ENCODE peak calls at places on chromosomes 4 and X, in ten cellular contexts. One of them, this sample, is unnamed.

GRCh38 chrX:13203281-13203680 is 116.6 kb downstream of the ATXN3L start:
- DNase-seq in activated T-helper 1 cell treated with anti-CD3 and anti-CD28 coated beads, Interleukin-2, amount 50 U/mL, for 16 hours: no peak
- DNase-seq in fibroblast of mammary gland: no peak
- DNase-seq in activated T-cell treated with anti-CD3 and anti-CD28 coated beads, Interleukin-2, amount 50 U/mL, for 48 hours: no peak
- DNase-seq in KBM-7: no peak
- DNase-seq in stimulated activated CD4-positive, alpha-beta T cell treated with anti-CD3 and anti-CD28 coated beads, Interleukin-2, amount 100 ng/mL, for 4 hours: no peak
- DNase-seq in nephron progenitor cell: no peak
- DNase-seq in aorta: no peak
- DNase-seq in M059J: no peak
- DNase-seq in heart left ventricle: no peak
- DNase-seq in this sample: no peak

GRCh38 chr4:162509333-162509732 is 345.5 kb upstream of the FSTL5 start:
- DNase-seq in activated T-helper 1 cell treated with anti-CD3 and anti-CD28 coated beads, Interleukin-2, amount 50 U/mL, for 16 hours: no peak
- DNase-seq in fibroblast of mammary gland: no peak
- DNase-seq in activated T-cell treated with anti-CD3 and anti-CD28 coated beads, Interleukin-2, amount 50 U/mL, for 48 hours: no peak
- DNase-seq in KBM-7: no peak
- DNase-seq in stimulated activated CD4-positive, alpha-beta T cell treated with anti-CD3 and anti-CD28 coated beads, Interleukin-2, amount 100 ng/mL, for 4 hours: no peak
- DNase-seq in nephron progenitor cell: no peak
- DNase-seq in aorta: no peak
- DNase-seq in M059J: no peak
- DNase-seq in heart left ventricle: no peak
- DNase-seq in this sample: no peak

GRCh38 chr4:150315175-150315574 is 236.9 kb downstream of the DCLK2 start:
- DNase-seq in activated T-helper 1 cell treated with anti-CD3 and anti-CD28 coated beads, Interleukin-2, amount 50 U/mL, for 16 hours: no peak
- DNase-seq in fibroblast of mammary gland: no peak
- DNase-seq in activated T-cell treated with anti-CD3 and anti-CD28 coated beads, Interleukin-2, amount 50 U/mL, for 48 hours: no peak
- DNase-seq in KBM-7: no peak
- DNase-seq in stimulated activated CD4-positive, alpha-beta T cell treated with anti-CD3 and anti-CD28 coated beads, Interleukin-2, amount 100 ng/mL, for 4 hours: no peak
- DNase-seq in nephron progenitor cell: no peak
- DNase-seq in aorta: no peak
- DNase-seq in M059J: no peak
- DNase-seq in heart left ventricle: no peak
- DNase-seq in this sample: no peak

GRCh38 chrX:135707880-135708279 is 5.6 kb upstream of the CT45A1 start:
- DNase-seq in activated T-helper 1 cell treated with anti-CD3 and anti-CD28 coated beads, Interleukin-2, amount 50 U/mL, for 16 hours: no peak
- DNase-seq in fibroblast of mammary gland: peak
- DNase-seq in activated T-cell treated with anti-CD3 and anti-CD28 coated beads, Interleukin-2, amount 50 U/mL, for 48 hours: peak
- DNase-seq in KBM-7: peak
- DNase-seq in stimulated activated CD4-positive, alpha-beta T cell treated with anti-CD3 and anti-CD28 coated beads, Interleukin-2, amount 100 ng/mL, for 4 hours: no peak
- DNase-seq in nephron progenitor cell: peak
- DNase-seq in aorta: peak
- DNase-seq in M059J: peak
- DNase-seq in heart left ventricle: no peak
- DNase-seq in this sample: peak

GRCh38 chrX:38110231-38110630 is 103.9 kb downstream of the SYTL5 start:
- DNase-seq in activated T-helper 1 cell treated with anti-CD3 and anti-CD28 coated beads, Interleukin-2, amount 50 U/mL, for 16 hours: no peak
- DNase-seq in fibroblast of mammary gland: peak
- DNase-seq in activated T-cell treated with anti-CD3 and anti-CD28 coated beads, Interleukin-2, amount 50 U/mL, for 48 hours: no peak
- DNase-seq in KBM-7: no peak
- DNase-seq in stimulated activated CD4-positive, alpha-beta T cell treated with anti-CD3 and anti-CD28 coated beads, Interleukin-2, amount 100 ng/mL, for 4 hours: no peak
- DNase-seq in nephron progenitor cell: no peak
- DNase-seq in aorta: no peak
- DNase-seq in M059J: no peak
- DNase-seq in heart left ventricle: no peak
- DNase-seq in this sample: no peak

GRCh38 chrX:143988356-143988755 is 104.5 kb downstream of the UBE2NL start:
- DNase-seq in activated T-helper 1 cell treated with anti-CD3 and anti-CD28 coated beads, Interleukin-2, amount 50 U/mL, for 16 hours: no peak
- DNase-seq in fibroblast of mammary gland: no peak
- DNase-seq in activated T-cell treated with anti-CD3 and anti-CD28 coated beads, Interleukin-2, amount 50 U/mL, for 48 hours: no peak
- DNase-seq in KBM-7: no peak
- DNase-seq in stimulated activated CD4-positive, alpha-beta T cell treated with anti-CD3 and anti-CD28 coated beads, Interleukin-2, amount 100 ng/mL, for 4 hours: no peak
- DNase-seq in nephron progenitor cell: no peak
- DNase-seq in aorta: no peak
- DNase-seq in M059J: no peak
- DNase-seq in heart left ventricle: no peak
- DNase-seq in this sample: no peak

GRCh38 chr4:40946652-40947051 is 196.9 kb downstream of the NSUN7 start:
- DNase-seq in activated T-helper 1 cell treated with anti-CD3 and anti-CD28 coated beads, Interleukin-2, amount 50 U/mL, for 16 hours: no peak
- DNase-seq in fibroblast of mammary gland: no peak
- DNase-seq in activated T-cell treated with anti-CD3 and anti-CD28 coated beads, Interleukin-2, amount 50 U/mL, for 48 hours: no peak
- DNase-seq in KBM-7: no peak
- DNase-seq in stimulated activated CD4-positive, alpha-beta T cell treated with anti-CD3 and anti-CD28 coated beads, Interleukin-2, amount 100 ng/mL, for 4 hours: no peak
- DNase-seq in nephron progenitor cell: no peak
- DNase-seq in aorta: no peak
- DNase-seq in M059J: no peak
- DNase-seq in heart left ventricle: no peak
- DNase-seq in this sample: no peak

GRCh38 chr4:15771419-15772058 is 6.6 kb upstream of the CD38 start:
- DNase-seq in activated T-helper 1 cell treated with anti-CD3 and anti-CD28 coated beads, Interleukin-2, amount 50 U/mL, for 16 hours: no peak
- DNase-seq in fibroblast of mammary gland: no peak
- DNase-seq in activated T-cell treated with anti-CD3 and anti-CD28 coated beads, Interleukin-2, amount 50 U/mL, for 48 hours: no peak
- DNase-seq in KBM-7: no peak
- DNase-seq in stimulated activated CD4-positive, alpha-beta T cell treated with anti-CD3 and anti-CD28 coated beads, Interleukin-2, amount 100 ng/mL, for 4 hours: peak
- DNase-seq in nephron progenitor cell: no peak
- DNase-seq in aorta: no peak
- DNase-seq in M059J: no peak
- DNase-seq in heart left ventricle: no peak
- DNase-seq in this sample: no peak

GRCh38 chr4:24470681-24471622 is 113.4 kb downstream of the DHX15 start:
- DNase-seq in activated T-helper 1 cell treated with anti-CD3 and anti-CD28 coated beads, Interleukin-2, amount 50 U/mL, for 16 hours: no peak
- DNase-seq in fibroblast of mammary gland: peak
- DNase-seq in activated T-cell treated with anti-CD3 and anti-CD28 coated beads, Interleukin-2, amount 50 U/mL, for 48 hours: peak
- DNase-seq in KBM-7: peak
- DNase-seq in stimulated activated CD4-positive, alpha-beta T cell treated with anti-CD3 and anti-CD28 coated beads, Interleukin-2, amount 100 ng/mL, for 4 hours: peak
- DNase-seq in nephron progenitor cell: peak
- DNase-seq in aorta: peak
- DNase-seq in M059J: peak
- DNase-seq in heart left ventricle: peak
- DNase-seq in this sample: peak

GRCh38 chr4:52358855-52359254 is 300.2 kb downstream of the USP46 start:
- DNase-seq in activated T-helper 1 cell treated with anti-CD3 and anti-CD28 coated beads, Interleukin-2, amount 50 U/mL, for 16 hours: no peak
- DNase-seq in fibroblast of mammary gland: no peak
- DNase-seq in activated T-cell treated with anti-CD3 and anti-CD28 coated beads, Interleukin-2, amount 50 U/mL, for 48 hours: no peak
- DNase-seq in KBM-7: no peak
- DNase-seq in stimulated activated CD4-positive, alpha-beta T cell treated with anti-CD3 and anti-CD28 coated beads, Interleukin-2, amount 100 ng/mL, for 4 hours: no peak
- DNase-seq in nephron progenitor cell: no peak
- DNase-seq in aorta: no peak
- DNase-seq in M059J: no peak
- DNase-seq in heart left ventricle: peak
- DNase-seq in this sample: no peak

GRCh38 chrX:23901065-23901464 is 6.7 kb downstream of the APOO start:
- DNase-seq in activated T-helper 1 cell treated with anti-CD3 and anti-CD28 coated beads, Interleukin-2, amount 50 U/mL, for 16 hours: no peak
- DNase-seq in fibroblast of mammary gland: peak
- DNase-seq in activated T-cell treated with anti-CD3 and anti-CD28 coated beads, Interleukin-2, amount 50 U/mL, for 48 hours: no peak
- DNase-seq in KBM-7: peak
- DNase-seq in stimulated activated CD4-positive, alpha-beta T cell treated with anti-CD3 and anti-CD28 coated beads, Interleukin-2, amount 100 ng/mL, for 4 hours: no peak
- DNase-seq in nephron progenitor cell: no peak
- DNase-seq in aorta: no peak
- DNase-seq in M059J: peak
- DNase-seq in heart left ventricle: no peak
- DNase-seq in this sample: peak

GRCh38 chr4:176988226-176988625 is 195.5 kb upstream of the VEGFC start:
- DNase-seq in activated T-helper 1 cell treated with anti-CD3 and anti-CD28 coated beads, Interleukin-2, amount 50 U/mL, for 16 hours: no peak
- DNase-seq in fibroblast of mammary gland: peak
- DNase-seq in activated T-cell treated with anti-CD3 and anti-CD28 coated beads, Interleukin-2, amount 50 U/mL, for 48 hours: no peak
- DNase-seq in KBM-7: no peak
- DNase-seq in stimulated activated CD4-positive, alpha-beta T cell treated with anti-CD3 and anti-CD28 coated beads, Interleukin-2, amount 100 ng/mL, for 4 hours: no peak
- DNase-seq in nephron progenitor cell: no peak
- DNase-seq in aorta: no peak
- DNase-seq in M059J: peak
- DNase-seq in heart left ventricle: no peak
- DNase-seq in this sample: peak

GRCh38 chrX:72466493-72466892 is 106.2 kb downstream of the HDAC8 start:
- DNase-seq in activated T-helper 1 cell treated with anti-CD3 and anti-CD28 coated beads, Interleukin-2, amount 50 U/mL, for 16 hours: no peak
- DNase-seq in fibroblast of mammary gland: peak
- DNase-seq in activated T-cell treated with anti-CD3 and anti-CD28 coated beads, Interleukin-2, amount 50 U/mL, for 48 hours: no peak
- DNase-seq in KBM-7: no peak
- DNase-seq in stimulated activated CD4-positive, alpha-beta T cell treated with anti-CD3 and anti-CD28 coated beads, Interleukin-2, amount 100 ng/mL, for 4 hours: no peak
- DNase-seq in nephron progenitor cell: no peak
- DNase-seq in aorta: no peak
- DNase-seq in M059J: no peak
- DNase-seq in heart left ventricle: no peak
- DNase-seq in this sample: no peak

GRCh38 chrX:108091878-108092291 is 307 bp downstream of the ATG4A start:
- DNase-seq in activated T-helper 1 cell treated with anti-CD3 and anti-CD28 coated beads, Interleukin-2, amount 50 U/mL, for 16 hours: no peak
- DNase-seq in fibroblast of mammary gland: no peak
- DNase-seq in activated T-cell treated with anti-CD3 and anti-CD28 coated beads, Interleukin-2, amount 50 U/mL, for 48 hours: no peak
- DNase-seq in KBM-7: no peak
- DNase-seq in stimulated activated CD4-positive, alpha-beta T cell treated with anti-CD3 and anti-CD28 coated beads, Interleukin-2, amount 100 ng/mL, for 4 hours: peak
- DNase-seq in nephron progenitor cell: no peak
- DNase-seq in aorta: no peak
- DNase-seq in M059J: peak
- DNase-seq in heart left ventricle: no peak
- DNase-seq in this sample: peak

GRCh38 chr4:108172780-108173598 is 4.3 kb upstream of the LEF1 start:
- DNase-seq in activated T-helper 1 cell treated with anti-CD3 and anti-CD28 coated beads, Interleukin-2, amount 50 U/mL, for 16 hours: peak
- DNase-seq in fibroblast of mammary gland: peak
- DNase-seq in activated T-cell treated with anti-CD3 and anti-CD28 coated beads, Interleukin-2, amount 50 U/mL, for 48 hours: peak
- DNase-seq in KBM-7: peak
- DNase-seq in stimulated activated CD4-positive, alpha-beta T cell treated with anti-CD3 and anti-CD28 coated beads, Interleukin-2, amount 100 ng/mL, for 4 hours: peak
- DNase-seq in nephron progenitor cell: peak
- DNase-seq in aorta: peak
- DNase-seq in M059J: peak
- DNase-seq in heart left ventricle: peak
- DNase-seq in this sample: peak

GRCh38 chrX:48468247-48468671 is 1.8 kb downstream of the SLC38A5 start:
- DNase-seq in activated T-helper 1 cell treated with anti-CD3 and anti-CD28 coated beads, Interleukin-2, amount 50 U/mL, for 16 hours: no peak
- DNase-seq in fibroblast of mammary gland: no peak
- DNase-seq in activated T-cell treated with anti-CD3 and anti-CD28 coated beads, Interleukin-2, amount 50 U/mL, for 48 hours: peak
- DNase-seq in KBM-7: peak
- DNase-seq in stimulated activated CD4-positive, alpha-beta T cell treated with anti-CD3 and anti-CD28 coated beads, Interleukin-2, amount 100 ng/mL, for 4 hours: peak
- DNase-seq in nephron progenitor cell: peak
- DNase-seq in aorta: no peak
- DNase-seq in M059J: no peak
- DNase-seq in heart left ventricle: no peak
- DNase-seq in this sample: no peak

GRCh38 chr4:183130328-183131155 is 31.5 kb downstream of the WWC2 start:
- DNase-seq in activated T-helper 1 cell treated with anti-CD3 and anti-CD28 coated beads, Interleukin-2, amount 50 U/mL, for 16 hours: no peak
- DNase-seq in fibroblast of mammary gland: peak
- DNase-seq in activated T-cell treated with anti-CD3 and anti-CD28 coated beads, Interleukin-2, amount 50 U/mL, for 48 hours: no peak
- DNase-seq in KBM-7: no peak
- DNase-seq in stimulated activated CD4-positive, alpha-beta T cell treated with anti-CD3 and anti-CD28 coated beads, Interleukin-2, amount 100 ng/mL, for 4 hours: no peak
- DNase-seq in nephron progenitor cell: no peak
- DNase-seq in aorta: no peak
- DNase-seq in M059J: peak
- DNase-seq in heart left ventricle: peak
- DNase-seq in this sample: peak

GRCh38 chrX:76433219-76433618 is 5.7 kb downstream of the MAGEE1 start:
- DNase-seq in activated T-helper 1 cell treated with anti-CD3 and anti-CD28 coated beads, Interleukin-2, amount 50 U/mL, for 16 hours: no peak
- DNase-seq in fibroblast of mammary gland: no peak
- DNase-seq in activated T-cell treated with anti-CD3 and anti-CD28 coated beads, Interleukin-2, amount 50 U/mL, for 48 hours: no peak
- DNase-seq in KBM-7: no peak
- DNase-seq in stimulated activated CD4-positive, alpha-beta T cell treated with anti-CD3 and anti-CD28 coated beads, Interleukin-2, amount 100 ng/mL, for 4 hours: no peak
- DNase-seq in nephron progenitor cell: no peak
- DNase-seq in aorta: no peak
- DNase-seq in M059J: no peak
- DNase-seq in heart left ventricle: no peak
- DNase-seq in this sample: no peak

GRCh38 chr4:124111922-124112321 is 600.6 kb downstream of the ANKRD50 start:
- DNase-seq in activated T-helper 1 cell treated with anti-CD3 and anti-CD28 coated beads, Interleukin-2, amount 50 U/mL, for 16 hours: no peak
- DNase-seq in fibroblast of mammary gland: peak
- DNase-seq in activated T-cell treated with anti-CD3 and anti-CD28 coated beads, Interleukin-2, amount 50 U/mL, for 48 hours: no peak
- DNase-seq in KBM-7: peak
- DNase-seq in stimulated activated CD4-positive, alpha-beta T cell treated with anti-CD3 and anti-CD28 coated beads, Interleukin-2, amount 100 ng/mL, for 4 hours: no peak
- DNase-seq in nephron progenitor cell: peak
- DNase-seq in aorta: no peak
- DNase-seq in M059J: peak
- DNase-seq in heart left ventricle: peak
- DNase-seq in this sample: peak

GRCh38 chr4:149752729-149753128 is 62.9 kb downstream of the IQCM start:
- DNase-seq in activated T-helper 1 cell treated with anti-CD3 and anti-CD28 coated beads, Interleukin-2, amount 50 U/mL, for 16 hours: no peak
- DNase-seq in fibroblast of mammary gland: no peak
- DNase-seq in activated T-cell treated with anti-CD3 and anti-CD28 coated beads, Interleukin-2, amount 50 U/mL, for 48 hours: no peak
- DNase-seq in KBM-7: no peak
- DNase-seq in stimulated activated CD4-positive, alpha-beta T cell treated with anti-CD3 and anti-CD28 coated beads, Interleukin-2, amount 100 ng/mL, for 4 hours: no peak
- DNase-seq in nephron progenitor cell: no peak
- DNase-seq in aorta: no peak
- DNase-seq in M059J: no peak
- DNase-seq in heart left ventricle: no peak
- DNase-seq in this sample: peak

GRCh38 chr4:2132438-2132837 is 73.3 kb downstream of the NAT8L start:
- DNase-seq in activated T-helper 1 cell treated with anti-CD3 and anti-CD28 coated beads, Interleukin-2, amount 50 U/mL, for 16 hours: no peak
- DNase-seq in fibroblast of mammary gland: peak
- DNase-seq in activated T-cell treated with anti-CD3 and anti-CD28 coated beads, Interleukin-2, amount 50 U/mL, for 48 hours: no peak
- DNase-seq in KBM-7: peak
- DNase-seq in stimulated activated CD4-positive, alpha-beta T cell treated with anti-CD3 and anti-CD28 coated beads, Interleukin-2, amount 100 ng/mL, for 4 hours: no peak
- DNase-seq in nephron progenitor cell: no peak
- DNase-seq in aorta: no peak
- DNase-seq in M059J: no peak
- DNase-seq in heart left ventricle: no peak
- DNase-seq in this sample: no peak

GRCh38 chr4:153438916-153439756 is 27.0 kb upstream of the TMEM131L start:
- DNase-seq in activated T-helper 1 cell treated with anti-CD3 and anti-CD28 coated beads, Interleukin-2, amount 50 U/mL, for 16 hours: no peak
- DNase-seq in fibroblast of mammary gland: no peak
- DNase-seq in activated T-cell treated with anti-CD3 and anti-CD28 coated beads, Interleukin-2, amount 50 U/mL, for 48 hours: no peak
- DNase-seq in KBM-7: no peak
- DNase-seq in stimulated activated CD4-positive, alpha-beta T cell treated with anti-CD3 and anti-CD28 coated beads, Interleukin-2, amount 100 ng/mL, for 4 hours: peak
- DNase-seq in nephron progenitor cell: no peak
- DNase-seq in aorta: no peak
- DNase-seq in M059J: no peak
- DNase-seq in heart left ventricle: no peak
- DNase-seq in this sample: no peak

GRCh38 chrX:56253832-56254703 is 21.9 kb downstream of the KLF8 start:
- DNase-seq in activated T-helper 1 cell treated with anti-CD3 and anti-CD28 coated beads, Interleukin-2, amount 50 U/mL, for 16 hours: no peak
- DNase-seq in fibroblast of mammary gland: no peak
- DNase-seq in activated T-cell treated with anti-CD3 and anti-CD28 coated beads, Interleukin-2, amount 50 U/mL, for 48 hours: no peak
- DNase-seq in KBM-7: no peak
- DNase-seq in stimulated activated CD4-positive, alpha-beta T cell treated with anti-CD3 and anti-CD28 coated beads, Interleukin-2, amount 100 ng/mL, for 4 hours: no peak
- DNase-seq in nephron progenitor cell: no peak
- DNase-seq in aorta: no peak
- DNase-seq in M059J: no peak
- DNase-seq in heart left ventricle: no peak
- DNase-seq in this sample: no peak

GRCh38 chr4:138972956-138973819 is 42.4 kb upstream of the NOCT start:
- DNase-seq in activated T-helper 1 cell treated with anti-CD3 and anti-CD28 coated beads, Interleukin-2, amount 50 U/mL, for 16 hours: no peak
- DNase-seq in fibroblast of mammary gland: no peak
- DNase-seq in activated T-cell treated with anti-CD3 and anti-CD28 coated beads, Interleukin-2, amount 50 U/mL, for 48 hours: no peak
- DNase-seq in KBM-7: no peak
- DNase-seq in stimulated activated CD4-positive, alpha-beta T cell treated with anti-CD3 and anti-CD28 coated beads, Interleukin-2, amount 100 ng/mL, for 4 hours: no peak
- DNase-seq in nephron progenitor cell: peak
- DNase-seq in aorta: no peak
- DNase-seq in M059J: no peak
- DNase-seq in heart left ventricle: no peak
- DNase-seq in this sample: no peak

GRCh38 chr4:111046811-111047210 is 423.9 kb upstream of the PITX2 start:
- DNase-seq in activated T-helper 1 cell treated with anti-CD3 and anti-CD28 coated beads, Interleukin-2, amount 50 U/mL, for 16 hours: no peak
- DNase-seq in fibroblast of mammary gland: no peak
- DNase-seq in activated T-cell treated with anti-CD3 and anti-CD28 coated beads, Interleukin-2, amount 50 U/mL, for 48 hours: no peak
- DNase-seq in KBM-7: no peak
- DNase-seq in stimulated activated CD4-positive, alpha-beta T cell treated with anti-CD3 and anti-CD28 coated beads, Interleukin-2, amount 100 ng/mL, for 4 hours: no peak
- DNase-seq in nephron progenitor cell: no peak
- DNase-seq in aorta: no peak
- DNase-seq in M059J: no peak
- DNase-seq in heart left ventricle: no peak
- DNase-seq in this sample: no peak

GRCh38 chrX:103211012-103211715 is 3.7 kb upstream of the BEX4 start:
- DNase-seq in activated T-helper 1 cell treated with anti-CD3 and anti-CD28 coated beads, Interleukin-2, amount 50 U/mL, for 16 hours: no peak
- DNase-seq in fibroblast of mammary gland: peak
- DNase-seq in activated T-cell treated with anti-CD3 and anti-CD28 coated beads, Interleukin-2, amount 50 U/mL, for 48 hours: peak
- DNase-seq in KBM-7: peak
- DNase-seq in stimulated activated CD4-positive, alpha-beta T cell treated with anti-CD3 and anti-CD28 coated beads, Interleukin-2, amount 100 ng/mL, for 4 hours: peak
- DNase-seq in nephron progenitor cell: peak
- DNase-seq in aorta: peak
- DNase-seq in M059J: peak
- DNase-seq in heart left ventricle: peak
- DNase-seq in this sample: peak

GRCh38 chr4:2742823-2743517 is 13.2 kb downstream of the TNIP2 start:
- DNase-seq in activated T-helper 1 cell treated with anti-CD3 and anti-CD28 coated beads, Interleukin-2, amount 50 U/mL, for 16 hours: no peak
- DNase-seq in fibroblast of mammary gland: no peak
- DNase-seq in activated T-cell treated with anti-CD3 and anti-CD28 coated beads, Interleukin-2, amount 50 U/mL, for 48 hours: no peak
- DNase-seq in KBM-7: no peak
- DNase-seq in stimulated activated CD4-positive, alpha-beta T cell treated with anti-CD3 and anti-CD28 coated beads, Interleukin-2, amount 100 ng/mL, for 4 hours: no peak
- DNase-seq in nephron progenitor cell: no peak
- DNase-seq in aorta: peak
- DNase-seq in M059J: no peak
- DNase-seq in heart left ventricle: no peak
- DNase-seq in this sample: no peak

GRCh38 chrX:71253253-71254091 is 468 bp downstream of the ZMYM3 start:
- DNase-seq in activated T-helper 1 cell treated with anti-CD3 and anti-CD28 coated beads, Interleukin-2, amount 50 U/mL, for 16 hours: peak
- DNase-seq in fibroblast of mammary gland: peak
- DNase-seq in activated T-cell treated with anti-CD3 and anti-CD28 coated beads, Interleukin-2, amount 50 U/mL, for 48 hours: peak
- DNase-seq in KBM-7: peak
- DNase-seq in stimulated activated CD4-positive, alpha-beta T cell treated with anti-CD3 and anti-CD28 coated beads, Interleukin-2, amount 100 ng/mL, for 4 hours: no peak
- DNase-seq in nephron progenitor cell: peak
- DNase-seq in aorta: peak
- DNase-seq in M059J: peak
- DNase-seq in heart left ventricle: peak
- DNase-seq in this sample: peak